ENCODE peak calls at places on chromosomes 11 and 22, in six cellular contexts. W is lower leg skin, I is Panc1, L is fibroblast of mammary gland, T is fibroblast of lung, O is lung. Z is an unnamed sample.

GRCh38 chr22:29079218-29079901 is 6.5 kb downstream of the KREMEN1 start:
- DNase-seq in W (peak), I (no peak), L (no peak), T (peak), O (no peak), Z (peak)

GRCh38 chr22:46947516-46948260 is 185.2 kb downstream of the TBC1D22A start:
- DNase-seq in W (peak), I (no peak), L (no peak), T (no peak), O (no peak), Z (no peak)

GRCh38 chr11:68583047-68583446 is 101.3 kb upstream of the GAL start:
- DNase-seq in W (no peak), I (no peak), L (peak), T (peak), O (no peak), Z (no peak)

GRCh38 chr11:10540546-10540914 is 457 bp downstream of the RNF141 start:
- DNase-seq in W (peak), I (no peak), L (peak), T (peak), O (peak), Z (no peak)

GRCh38 chr11:30617762-30618161 is 31.6 kb upstream of the MPPED2 start:
- DNase-seq in W (no peak), I (no peak), L (no peak), T (no peak), O (no peak), Z (no peak)

GRCh38 chr11:76376746-76377558 is 4.0 kb downstream of the THAP12 start:
- DNase-seq in W (no peak), I (no peak), L (no peak), T (no peak), O (no peak), Z (no peak)

GRCh38 chr11:17741487-17741886 is 6.9 kb downstream of the KCNC1 start:
- DNase-seq in W (no peak), I (no peak), L (no peak), T (no peak), O (no peak), Z (no peak)

GRCh38 chr22:20494978-20495860 is at the start of gene KLHL22:
- DNase-seq in W (peak), I (no peak), L (peak), T (peak), O (peak), Z (peak)

GRCh38 chr11:38305682-38306081 is 1707.6 kb upstream of the RAG2 start:
- DNase-seq in W (no peak), I (no peak), L (peak), T (peak), O (no peak), Z (no peak)

GRCh38 chr11:73359341-73359740 is 16.9 kb upstream of the RELT start:
- DNase-seq in W (no peak), I (no peak), L (peak), T (no peak), O (no peak), Z (no peak)

GRCh38 chr11:17351510-17352176 is at the start of gene NCR3LG1:
- DNase-seq in W (peak), I (peak), L (peak), T (peak), O (peak), Z (peak)

GRCh38 chr11:79419120-79419519 is 21.7 kb downstream of the TENM4 start:
- DNase-seq in W (no peak), I (peak), L (peak), T (peak), O (no peak), Z (peak)

GRCh38 chr22:50031189-50032091 is 18.9 kb upstream of the IL17REL start:
- DNase-seq in W (peak), I (no peak), L (no peak), T (no peak), O (no peak), Z (no peak)

GRCh38 chr11:119706887-119707286 is 22.1 kb downstream of the NECTIN1 start:
- DNase-seq in W (no peak), I (no peak), L (no peak), T (no peak), O (no peak), Z (no peak)
- TF ChIP-seq CTCF in W (no peak), I (no peak), L (peak), T (peak), O (no peak), Z (no peak)

GRCh38 chr11:8682219-8683114 is at the start of the genes RPL27A and TRIM66:
- DNase-seq in W (peak), I (peak), L (peak), T (peak), O (peak), Z (peak)
- TF ChIP-seq CTCF in W (no peak), I (no peak), L (no peak), T (peak), O (no peak), Z (peak)

GRCh38 chr11:108664730-108665525 is at the start of gene DDX10:
- DNase-seq in W (peak), I (peak), L (peak), T (peak), O (peak), Z (peak)
- TF ChIP-seq CTCF in W (no peak), I (peak), L (no peak), T (peak), O (no peak), Z (no peak)

GRCh38 chr11:127474735-127475134 is 474.2 kb upstream of the KIRREL3 start:
- DNase-seq in W (no peak), I (no peak), L (no peak), T (no peak), O (no peak), Z (no peak)

GRCh38 chr11:127470485-127470884 is 469.9 kb upstream of the KIRREL3 start:
- DNase-seq in W (no peak), I (peak), L (no peak), T (no peak), O (no peak), Z (no peak)

GRCh38 chr11:127471662-127472061 is 471.1 kb upstream of the KIRREL3 start:
- DNase-seq in W (no peak), I (no peak), L (no peak), T (no peak), O (no peak), Z (no peak)
- TF ChIP-seq CTCF in W (no peak), I (peak), L (no peak), T (no peak), O (no peak), Z (no peak)

DNA sequence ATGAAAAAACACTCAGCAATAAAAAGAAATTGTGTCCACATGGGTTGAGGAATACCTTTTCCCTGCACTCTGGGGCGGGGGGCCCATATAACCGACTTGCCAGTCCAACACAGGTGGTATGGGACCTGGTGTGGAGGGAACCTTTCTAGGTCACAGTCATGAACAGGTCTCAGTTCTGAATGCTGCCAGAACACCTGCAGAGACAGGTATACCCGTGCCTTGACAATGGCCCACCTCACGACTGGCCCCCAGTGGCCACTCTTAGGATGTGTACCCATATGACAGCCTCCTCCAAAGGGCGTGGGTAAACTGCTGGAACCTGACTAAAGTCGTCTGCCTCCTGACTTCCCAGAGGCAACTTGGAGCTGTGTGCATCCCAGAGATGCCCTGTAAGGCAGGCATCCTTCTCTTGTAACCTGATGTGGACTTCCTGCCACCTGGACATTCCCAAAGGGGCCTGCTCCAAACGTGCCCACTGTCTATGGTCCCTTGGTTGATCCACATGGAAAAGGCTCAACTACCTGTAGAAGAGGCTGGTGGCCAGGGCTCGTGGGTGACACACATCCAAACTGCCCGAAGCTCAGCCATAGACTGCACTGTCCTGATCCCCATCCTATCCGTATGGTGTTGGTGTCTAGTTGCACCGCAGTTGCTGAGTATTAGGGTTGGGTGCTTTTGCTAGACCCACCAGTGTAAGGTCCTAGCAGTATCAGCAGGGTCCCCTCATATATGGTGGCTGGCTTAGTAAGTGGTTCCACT is 859.3 kb downstream of the BRD1 start:
- DNase-seq in W (peak), I (no peak), L (no peak), T (no peak), O (peak), Z (peak)
- TF ChIP-seq CTCF in W (no peak), I (peak), L (no peak), T (no peak), O (no peak), Z (no peak)

GRCh38 chr11:128184981-128185380 is 402.4 kb downstream of the ETS1 start:
- DNase-seq in W (no peak), I (no peak), L (no peak), T (no peak), O (no peak), Z (no peak)
- TF ChIP-seq CTCF in W (no peak), I (no peak), L (no peak), T (no peak), O (no peak), Z (no peak)

DNA sequence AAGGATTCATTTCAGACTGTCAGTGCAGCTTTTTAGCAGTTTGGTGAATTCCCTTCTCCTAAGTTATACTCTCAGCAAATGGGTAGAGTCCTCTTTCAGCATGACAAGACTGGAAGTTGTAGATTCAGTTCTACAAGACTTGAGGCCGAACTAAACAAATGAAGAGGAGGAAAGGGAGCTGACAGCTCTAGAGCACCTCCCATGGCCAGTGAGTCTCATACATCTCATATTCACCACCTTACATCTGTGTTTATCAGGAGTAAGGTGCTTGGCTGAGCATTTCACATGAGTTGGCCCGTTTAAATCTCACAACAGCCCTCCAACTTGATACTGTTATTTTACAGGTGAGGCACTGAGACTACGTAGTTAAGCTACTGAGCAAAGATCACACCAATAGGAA is 30.4 kb downstream of the SEZ6L start:
- DNase-seq in W (no peak), I (no peak), L (no peak), T (no peak), O (no peak), Z (no peak)
- TF ChIP-seq CTCF in W (no peak), I (no peak), L (no peak), T (no peak), O (no peak), Z (no peak)

Z was measured in mucosa of descending colon.